ENCODE peak calls at places on chromosomes 2 and 18, in seven cellular contexts. One of them, this sample, is unnamed.

GRCh38 chr18:28581503-28582169 is 404.7 kb upstream of the CDH2 start:
- DNase-seq in transverse colon: no peak
- DNase-seq in breast epithelium: no peak
- DNase-seq in MM.1S: no peak
- DNase-seq in A549: no peak
- DNase-seq in nephron progenitor cell: peak
- DNase-seq in endothelial cell: no peak
- DNase-seq in this sample: no peak

GRCh38 chr18:21672868-21673267 is 31.7 kb downstream of the ABHD3 start:
- DNase-seq in transverse colon: peak
- DNase-seq in breast epithelium: no peak
- DNase-seq in MM.1S: no peak
- DNase-seq in A549: peak
- DNase-seq in nephron progenitor cell: no peak
- DNase-seq in endothelial cell: no peak
- DNase-seq in this sample: no peak

GRCh38 chr18:10076502-10077030 is 162.8 kb downstream of the VAPA start:
- DNase-seq in transverse colon: no peak
- DNase-seq in breast epithelium: no peak
- DNase-seq in MM.1S: no peak
- DNase-seq in A549: no peak
- DNase-seq in nephron progenitor cell: no peak
- DNase-seq in endothelial cell: no peak
- DNase-seq in this sample: no peak

GRCh38 chr2:149601141-149601796 is 13.7 kb upstream of the MMADHC start:
- DNase-seq in transverse colon: no peak
- DNase-seq in breast epithelium: no peak
- DNase-seq in MM.1S: no peak
- DNase-seq in A549: no peak
- DNase-seq in nephron progenitor cell: no peak
- DNase-seq in endothelial cell: no peak
- DNase-seq in this sample: no peak

GRCh38 chr2:10538224-10538894 is 90.2 kb upstream of the ODC1 start:
- DNase-seq in transverse colon: no peak
- DNase-seq in breast epithelium: no peak
- DNase-seq in MM.1S: no peak
- DNase-seq in A549: peak
- DNase-seq in nephron progenitor cell: no peak
- DNase-seq in endothelial cell: no peak
- DNase-seq in this sample: no peak

GRCh38 chr2:214808961-214809750 is at the start of gene BARD1:
- DNase-seq in transverse colon: peak
- DNase-seq in breast epithelium: no peak
- DNase-seq in MM.1S: peak
- DNase-seq in A549: peak
- DNase-seq in nephron progenitor cell: peak
- DNase-seq in endothelial cell: peak
- DNase-seq in this sample: no peak

GRCh38 chr2:162677476-162677875 is 161.1 kb downstream of the KCNH7 start:
- DNase-seq in transverse colon: no peak
- DNase-seq in breast epithelium: no peak
- DNase-seq in MM.1S: no peak
- DNase-seq in A549: no peak
- DNase-seq in nephron progenitor cell: no peak
- DNase-seq in endothelial cell: no peak
- DNase-seq in this sample: no peak

GRCh38 chr2:211159972-211160371 is 603.6 kb downstream of the CPS1 start:
- DNase-seq in transverse colon: no peak
- DNase-seq in breast epithelium: no peak
- DNase-seq in MM.1S: no peak
- DNase-seq in A549: no peak
- DNase-seq in nephron progenitor cell: no peak
- DNase-seq in endothelial cell: no peak
- DNase-seq in this sample: no peak

GRCh38 chr2:83022631-83023210 is 1436.4 kb downstream of the SUCLG1 start:
- DNase-seq in transverse colon: no peak
- DNase-seq in breast epithelium: no peak
- DNase-seq in MM.1S: no peak
- DNase-seq in A549: no peak
- DNase-seq in nephron progenitor cell: no peak
- DNase-seq in endothelial cell: no peak
- DNase-seq in this sample: no peak

GRCh38 chr2:127305985-127306585 is 12.1 kb upstream of the ERCC3 start:
- DNase-seq in transverse colon: no peak
- DNase-seq in breast epithelium: no peak
- DNase-seq in MM.1S: no peak
- DNase-seq in A549: no peak
- DNase-seq in nephron progenitor cell: no peak
- DNase-seq in endothelial cell: no peak
- DNase-seq in this sample: no peak

GRCh38 chr2:215654177-215654850 is 218.4 kb upstream of the FN1 start:
- DNase-seq in transverse colon: no peak
- DNase-seq in breast epithelium: no peak
- DNase-seq in MM.1S: no peak
- DNase-seq in A549: no peak
- DNase-seq in nephron progenitor cell: no peak
- DNase-seq in endothelial cell: no peak
- DNase-seq in this sample: no peak

GRCh38 chr2:2879776-2880175 is 497.8 kb downstream of the EIPR1 start:
- DNase-seq in transverse colon: no peak
- DNase-seq in breast epithelium: no peak
- DNase-seq in MM.1S: no peak
- DNase-seq in A549: no peak
- DNase-seq in nephron progenitor cell: no peak
- DNase-seq in endothelial cell: no peak
- DNase-seq in this sample: no peak

GRCh38 chr2:170824526-170825015 is 7.9 kb downstream of the GAD1 start:
- DNase-seq in transverse colon: no peak
- DNase-seq in breast epithelium: no peak
- DNase-seq in MM.1S: no peak
- DNase-seq in A549: no peak
- DNase-seq in nephron progenitor cell: no peak
- DNase-seq in endothelial cell: no peak
- DNase-seq in this sample: no peak

GRCh38 chr2:74617123-74617522 is 31.0 kb downstream of the M1AP start:
- DNase-seq in transverse colon: no peak
- DNase-seq in breast epithelium: no peak
- DNase-seq in MM.1S: no peak
- DNase-seq in A549: no peak
- DNase-seq in nephron progenitor cell: no peak
- DNase-seq in endothelial cell: no peak
- DNase-seq in this sample: no peak

DNA sequence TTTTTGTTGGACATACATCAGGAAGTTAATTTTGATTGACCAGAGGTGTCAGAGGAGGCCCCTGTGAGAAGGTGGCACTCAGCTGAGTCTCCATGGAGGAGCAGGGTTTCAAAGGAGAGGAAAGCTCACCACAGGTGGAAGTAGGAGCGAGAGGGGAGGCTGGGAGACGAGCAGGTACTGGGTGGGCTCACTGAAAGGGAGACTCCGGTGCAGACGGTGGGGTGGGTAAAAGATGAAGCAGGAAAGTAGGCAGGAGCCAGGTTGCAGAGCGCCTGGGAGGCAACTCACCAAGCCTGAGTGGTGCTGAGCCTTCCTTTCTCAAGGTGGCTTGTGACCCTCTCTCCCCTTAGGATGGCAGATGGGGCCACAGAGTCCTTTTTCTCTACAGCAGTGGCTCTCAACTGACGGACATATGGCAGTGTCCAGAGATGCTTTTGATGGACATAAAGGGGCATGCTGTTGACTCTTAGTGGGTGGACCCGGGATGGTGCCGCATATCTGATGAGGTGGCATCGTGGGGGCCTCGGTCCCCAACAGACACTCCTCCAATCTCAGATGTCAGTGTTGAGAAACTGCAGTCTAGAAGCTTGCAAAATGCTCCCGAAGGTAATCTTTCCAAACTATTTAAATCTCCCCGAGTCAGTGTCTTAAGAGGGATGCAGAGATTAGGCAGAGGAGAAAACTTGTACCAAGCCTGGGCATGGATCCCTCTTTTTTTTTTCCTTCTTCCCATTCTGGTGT is 64.0 kb downstream of the LPIN1 start:
- DNase-seq in transverse colon: no peak
- DNase-seq in breast epithelium: no peak
- DNase-seq in MM.1S: no peak
- DNase-seq in A549: no peak
- DNase-seq in nephron progenitor cell: no peak
- DNase-seq in endothelial cell: no peak
- DNase-seq in this sample: no peak
- TF ChIP-seq CTCF in transverse colon: no peak
- TF ChIP-seq CTCF in breast epithelium: no peak
- TF ChIP-seq CTCF in MM.1S: no peak
- TF ChIP-seq CTCF in A549: no peak
- TF ChIP-seq CTCF in nephron progenitor cell: no peak
- TF ChIP-seq CTCF in endothelial cell: no peak
- TF ChIP-seq CTCF in this sample: no peak

DNA sequence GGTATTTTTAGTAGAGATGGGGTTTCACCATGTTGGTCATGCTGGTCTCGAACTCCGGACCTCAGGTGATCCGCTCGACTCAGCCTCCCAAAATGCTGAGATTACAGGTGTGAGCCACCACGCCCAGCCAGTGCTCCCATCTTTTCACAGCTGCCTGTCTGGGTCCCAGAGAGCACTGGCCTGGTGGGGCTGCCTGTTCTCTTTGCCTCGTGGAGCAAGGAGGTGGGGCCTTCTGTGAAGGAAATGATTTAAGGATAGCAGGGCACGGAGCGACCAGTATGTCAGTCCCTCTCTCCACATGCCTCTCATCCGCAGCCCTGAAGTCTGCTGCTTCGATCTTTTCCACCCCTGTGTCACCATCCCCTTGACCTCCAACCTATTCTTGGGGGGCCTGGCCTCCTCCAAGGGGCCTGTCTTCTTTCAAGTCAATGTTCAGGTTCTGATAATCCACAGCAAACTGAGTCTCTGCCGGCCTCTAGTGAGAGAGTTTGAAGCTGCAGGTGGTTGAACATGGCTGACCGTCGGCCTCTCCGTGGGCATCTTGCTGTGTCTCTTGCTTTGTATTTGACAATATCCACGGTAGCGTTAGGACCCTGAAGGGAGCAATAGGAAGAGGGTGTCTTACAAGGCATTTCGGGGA is 28.2 kb upstream of the GIGYF2 start:
- DNase-seq in transverse colon: no peak
- DNase-seq in breast epithelium: no peak
- DNase-seq in MM.1S: peak
- DNase-seq in A549: no peak
- DNase-seq in nephron progenitor cell: peak
- DNase-seq in endothelial cell: peak
- DNase-seq in this sample: no peak
- TF ChIP-seq CTCF in transverse colon: peak
- TF ChIP-seq CTCF in breast epithelium: peak
- TF ChIP-seq CTCF in MM.1S: peak
- TF ChIP-seq CTCF in A549: peak
- TF ChIP-seq CTCF in nephron progenitor cell: peak
- TF ChIP-seq CTCF in endothelial cell: no peak
- TF ChIP-seq CTCF in this sample: no peak

GRCh38 chr18:26656944-26657536 is 108.7 kb upstream of the KCTD1 start:
- DNase-seq in transverse colon: peak
- DNase-seq in breast epithelium: peak
- DNase-seq in MM.1S: peak
- DNase-seq in A549: peak
- DNase-seq in nephron progenitor cell: peak
- DNase-seq in endothelial cell: peak
- DNase-seq in this sample: peak
- TF ChIP-seq CTCF in transverse colon: peak
- TF ChIP-seq CTCF in breast epithelium: peak
- TF ChIP-seq CTCF in MM.1S: no peak
- TF ChIP-seq CTCF in A549: no peak
- TF ChIP-seq CTCF in nephron progenitor cell: no peak
- TF ChIP-seq CTCF in endothelial cell: peak
- TF ChIP-seq CTCF in this sample: no peak

GRCh38 chr2:108217211-108217610 is 22.6 kb upstream of the SULT1C3 start:
- DNase-seq in transverse colon: no peak
- DNase-seq in breast epithelium: no peak
- DNase-seq in MM.1S: no peak
- DNase-seq in A549: no peak
- DNase-seq in nephron progenitor cell: no peak
- DNase-seq in endothelial cell: no peak
- DNase-seq in this sample: no peak

GRCh38 chr2:108219688-108220087 is 20.1 kb upstream of the SULT1C3 start:
- DNase-seq in transverse colon: no peak
- DNase-seq in breast epithelium: no peak
- DNase-seq in MM.1S: no peak
- DNase-seq in A549: no peak
- DNase-seq in nephron progenitor cell: no peak
- DNase-seq in endothelial cell: no peak
- DNase-seq in this sample: no peak

GRCh38 chr2:108220191-108220590 is 19.6 kb upstream of the SULT1C3 start:
- DNase-seq in transverse colon: no peak
- DNase-seq in breast epithelium: no peak
- DNase-seq in MM.1S: no peak
- DNase-seq in A549: no peak
- DNase-seq in nephron progenitor cell: no peak
- DNase-seq in endothelial cell: no peak
- DNase-seq in this sample: no peak

GRCh38 chr2:108212671-108213070 is 27.1 kb upstream of the SULT1C3 start:
- DNase-seq in transverse colon: no peak
- DNase-seq in breast epithelium: no peak
- DNase-seq in MM.1S: no peak
- DNase-seq in A549: no peak
- DNase-seq in nephron progenitor cell: no peak
- DNase-seq in endothelial cell: no peak
- DNase-seq in this sample: no peak

GRCh38 chr2:108215794-108216211 is 24.0 kb upstream of the SULT1C3 start:
- DNase-seq in transverse colon: peak
- DNase-seq in breast epithelium: no peak
- DNase-seq in MM.1S: no peak
- DNase-seq in A549: peak
- DNase-seq in nephron progenitor cell: no peak
- DNase-seq in endothelial cell: no peak
- DNase-seq in this sample: no peak
- TF ChIP-seq CTCF in transverse colon: peak
- TF ChIP-seq CTCF in breast epithelium: no peak
- TF ChIP-seq CTCF in MM.1S: peak
- TF ChIP-seq CTCF in A549: peak
- TF ChIP-seq CTCF in nephron progenitor cell: no peak
- TF ChIP-seq CTCF in endothelial cell: no peak
- TF ChIP-seq CTCF in this sample: no peak

DNA sequence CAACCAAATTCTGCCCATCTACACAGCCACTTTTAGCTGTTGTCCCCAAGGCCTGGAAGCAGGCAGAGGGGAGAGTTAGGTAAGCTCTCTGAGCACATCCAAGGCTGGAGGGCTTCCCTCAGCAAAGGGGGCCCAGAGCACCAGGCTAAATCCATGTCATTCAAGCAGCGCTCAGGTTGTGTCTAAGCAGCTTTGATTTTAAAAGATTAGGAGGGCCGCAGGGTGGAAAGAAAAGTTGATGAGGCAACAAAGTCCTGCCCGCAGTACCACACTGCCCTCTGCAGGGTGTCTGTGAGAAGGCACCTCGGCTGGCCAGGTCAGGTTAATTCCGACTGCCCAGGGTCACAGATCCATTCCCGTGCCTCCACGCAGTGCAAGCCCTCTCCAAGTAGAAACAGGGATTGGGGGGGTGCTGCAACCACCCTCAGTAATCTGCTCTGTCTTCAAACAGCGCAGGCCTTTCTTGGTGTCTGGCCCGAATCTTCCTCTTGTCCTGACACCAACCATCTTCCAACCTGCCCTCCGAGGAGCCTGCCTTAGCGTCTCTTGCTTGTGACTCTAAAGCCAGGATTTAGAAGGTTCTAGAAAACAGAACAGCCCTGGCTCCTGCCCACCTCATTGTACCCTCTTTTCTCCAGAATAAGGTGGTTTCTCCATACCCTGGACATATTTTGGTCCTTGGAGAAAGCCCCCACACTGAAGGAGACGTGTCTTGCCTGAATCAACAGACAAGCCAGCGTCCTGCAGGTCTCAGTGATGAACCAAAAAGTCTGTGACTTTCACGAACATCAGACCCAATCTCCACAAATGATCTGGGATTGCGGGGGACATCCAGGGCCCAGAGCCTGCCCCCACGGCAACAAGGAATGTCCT is 289.2 kb downstream of the TNS1 start:
- DNase-seq in transverse colon: peak
- DNase-seq in breast epithelium: peak
- DNase-seq in MM.1S: peak
- DNase-seq in A549: peak
- DNase-seq in nephron progenitor cell: peak
- DNase-seq in endothelial cell: peak
- DNase-seq in this sample: peak
- TF ChIP-seq CTCF in transverse colon: peak
- TF ChIP-seq CTCF in breast epithelium: peak
- TF ChIP-seq CTCF in MM.1S: peak
- TF ChIP-seq CTCF in A549: peak
- TF ChIP-seq CTCF in nephron progenitor cell: peak
- TF ChIP-seq CTCF in endothelial cell: peak
- TF ChIP-seq CTCF in this sample: peak